ENCODE peak calls at places on chromosomes 11 and 22, in nine cellular contexts. One of them, this sample, is unnamed.

GRCh38 chr11:70270877-70271634 is 566 bp downstream of the PPFIA1 start:
- DNase-seq in transverse colon: peak; percentile 50
- DNase-seq in breast epithelium: no peak
- DNase-seq in stomach: peak; percentile 33
- DNase-seq in HCT116: no peak
- DNase-seq in prostate gland: no peak
- DNase-seq in sigmoid colon: peak; percentile 69
- DNase-seq in upper lobe of left lung: peak; percentile 93
- DNase-seq in H1: no peak
- DNase-seq in this sample: no peak

GRCh38 chr11:67507242-67507890 is 596 bp downstream of the CDK2AP2 start:
- DNase-seq in prostate gland: peak; percentile 63
- DNase-seq in HCT116: peak; percentile 74
- DNase-seq in H1: peak; percentile 54
- DNase-seq in transverse colon: peak; percentile 89
- DNase-seq in breast epithelium: no peak
- DNase-seq in sigmoid colon: peak; percentile 88
- DNase-seq in upper lobe of left lung: peak; percentile 93
- DNase-seq in stomach: peak; percentile 82
- DNase-seq in this sample: no peak

GRCh38 chr11:100687630-100688395 is 725 bp downstream of the ARHGAP42 start:
- DNase-seq in H1: peak; percentile 53
- DNase-seq in HCT116: peak; percentile 75
- DNase-seq in sigmoid colon: peak; percentile 72
- DNase-seq in upper lobe of left lung: no peak
- DNase-seq in stomach: peak; percentile 48
- DNase-seq in breast epithelium: no peak
- DNase-seq in prostate gland: peak; percentile 42
- DNase-seq in transverse colon: peak; percentile 65
- DNase-seq in this sample: no peak

GRCh38 chr11:43574949-43575915 is 105.3 kb upstream of the HSD17B12 start:
- DNase-seq in upper lobe of left lung: peak; percentile 84
- DNase-seq in breast epithelium: no peak
- DNase-seq in HCT116: no peak
- DNase-seq in stomach: no peak
- DNase-seq in transverse colon: no peak
- DNase-seq in sigmoid colon: peak; percentile 68
- DNase-seq in prostate gland: no peak
- DNase-seq in H1: no peak
- DNase-seq in this sample: no peak

GRCh38 chr11:131592152-131592551 is 221.7 kb downstream of the NTM start:
- DNase-seq in breast epithelium: no peak
- DNase-seq in sigmoid colon: no peak
- DNase-seq in H1: no peak
- DNase-seq in transverse colon: no peak
- DNase-seq in stomach: no peak
- DNase-seq in HCT116: no peak
- DNase-seq in upper lobe of left lung: no peak
- DNase-seq in prostate gland: no peak
- DNase-seq in this sample: no peak

GRCh38 chr11:68455485-68455884 is 5.1 kb upstream of the PPP6R3 start:
- DNase-seq in HCT116: no peak
- DNase-seq in sigmoid colon: no peak
- DNase-seq in stomach: no peak
- DNase-seq in H1: no peak
- DNase-seq in upper lobe of left lung: no peak
- DNase-seq in breast epithelium: no peak
- DNase-seq in prostate gland: no peak
- DNase-seq in transverse colon: no peak
- DNase-seq in this sample: no peak

GRCh38 chr11:60777572-60777971 is 7.6 kb upstream of the MS4A10 start:
- DNase-seq in prostate gland: peak; percentile 29
- DNase-seq in stomach: no peak
- DNase-seq in breast epithelium: no peak
- DNase-seq in transverse colon: no peak
- DNase-seq in sigmoid colon: no peak
- DNase-seq in H1: no peak
- DNase-seq in upper lobe of left lung: no peak
- DNase-seq in HCT116: no peak
- DNase-seq in this sample: no peak

GRCh38 chr11:95884364-95884763 is 39.5 kb downstream of the MTMR2 start:
- DNase-seq in upper lobe of left lung: no peak
- DNase-seq in H1: no peak
- DNase-seq in transverse colon: no peak
- DNase-seq in HCT116: no peak
- DNase-seq in stomach: no peak
- DNase-seq in breast epithelium: no peak
- DNase-seq in prostate gland: no peak
- DNase-seq in sigmoid colon: no peak
- DNase-seq in this sample: no peak

GRCh38 chr11:126090452-126090851 is 27.8 kb upstream of the CDON start:
- DNase-seq in H1: no peak
- DNase-seq in prostate gland: no peak
- DNase-seq in stomach: no peak
- DNase-seq in breast epithelium: no peak
- DNase-seq in upper lobe of left lung: no peak
- DNase-seq in sigmoid colon: no peak
- DNase-seq in HCT116: no peak
- DNase-seq in transverse colon: no peak
- DNase-seq in this sample: no peak

GRCh38 chr22:26751217-26751616 is 93.8 kb downstream of the MIAT start:
- DNase-seq in transverse colon: no peak
- DNase-seq in H1: peak; percentile 91
- DNase-seq in prostate gland: no peak
- DNase-seq in HCT116: no peak
- DNase-seq in upper lobe of left lung: no peak
- DNase-seq in breast epithelium: no peak
- DNase-seq in stomach: no peak
- DNase-seq in sigmoid colon: no peak
- DNase-seq in this sample: no peak

GRCh38 chr22:45452565-45453449 is 39.3 kb downstream of the RIBC2 start:
- DNase-seq in H1: no peak
- DNase-seq in prostate gland: no peak
- DNase-seq in stomach: no peak
- DNase-seq in transverse colon: no peak
- DNase-seq in HCT116: no peak
- DNase-seq in breast epithelium: no peak
- DNase-seq in sigmoid colon: no peak
- DNase-seq in upper lobe of left lung: no peak
- DNase-seq in this sample: no peak

GRCh38 chr11:129611661-129612566 is 203.7 kb upstream of the TMEM45B start:
- DNase-seq in transverse colon: no peak
- DNase-seq in breast epithelium: no peak
- DNase-seq in HCT116: no peak
- DNase-seq in sigmoid colon: no peak
- DNase-seq in prostate gland: peak; percentile 33
- DNase-seq in upper lobe of left lung: no peak
- DNase-seq in stomach: no peak
- DNase-seq in H1: no peak
- DNase-seq in this sample: no peak

GRCh38 chr22:30802202-30803166 is 107.8 kb downstream of the OSBP2 start:
- DNase-seq in prostate gland: peak; percentile 77
- DNase-seq in HCT116: peak; percentile 61
- DNase-seq in breast epithelium: peak; percentile 77
- DNase-seq in transverse colon: peak; percentile 86
- DNase-seq in sigmoid colon: peak; percentile 80
- DNase-seq in H1: peak; percentile 80
- DNase-seq in stomach: peak; percentile 90
- DNase-seq in upper lobe of left lung: peak; percentile 97
- DNase-seq in this sample: no peak

GRCh38 chr11:77126861-77127673 is 979 bp upstream of the MYO7A start:
- DNase-seq in upper lobe of left lung: peak; percentile 93
- DNase-seq in sigmoid colon: no peak
- DNase-seq in stomach: peak; percentile 60
- DNase-seq in transverse colon: peak; percentile 68
- DNase-seq in prostate gland: no peak
- DNase-seq in H1: no peak
- DNase-seq in breast epithelium: no peak
- DNase-seq in HCT116: no peak
- DNase-seq in this sample: no peak

GRCh38 chr22:29203456-29203855 is 2.2 kb upstream of the EMID1 start:
- DNase-seq in breast epithelium: no peak
- DNase-seq in prostate gland: no peak
- DNase-seq in transverse colon: no peak
- DNase-seq in stomach: no peak
- DNase-seq in H1: no peak
- DNase-seq in upper lobe of left lung: no peak
- DNase-seq in HCT116: no peak
- DNase-seq in sigmoid colon: no peak
- DNase-seq in this sample: no peak

GRCh38 chr22:17743661-17744411 is 30.4 kb downstream of the BID start:
- DNase-seq in transverse colon: no peak
- DNase-seq in H1: no peak
- DNase-seq in upper lobe of left lung: no peak
- DNase-seq in HCT116: no peak
- DNase-seq in stomach: no peak
- DNase-seq in breast epithelium: no peak
- DNase-seq in prostate gland: no peak
- DNase-seq in sigmoid colon: no peak
- DNase-seq in this sample: no peak

GRCh38 chr22:39087881-39088687 is 9.0 kb upstream of the APOBEC3H start:
- DNase-seq in upper lobe of left lung: no peak
- DNase-seq in stomach: no peak
- DNase-seq in prostate gland: no peak
- DNase-seq in HCT116: no peak
- DNase-seq in H1: no peak
- DNase-seq in transverse colon: no peak
- DNase-seq in breast epithelium: no peak
- DNase-seq in sigmoid colon: peak; percentile 74
- DNase-seq in this sample: no peak

GRCh38 chr11:128523616-128524015 is 63.7 kb downstream of the ETS1 start:
- DNase-seq in breast epithelium: no peak
- DNase-seq in prostate gland: no peak
- DNase-seq in transverse colon: no peak
- DNase-seq in upper lobe of left lung: no peak
- DNase-seq in HCT116: no peak
- DNase-seq in H1: no peak
- DNase-seq in sigmoid colon: no peak
- DNase-seq in stomach: no peak
- DNase-seq in this sample: no peak

GRCh38 chr11:57179701-57180100 is 2.1 kb upstream of the LRRC55 start:
- DNase-seq in breast epithelium: no peak
- DNase-seq in H1: no peak
- DNase-seq in HCT116: no peak
- DNase-seq in prostate gland: no peak
- DNase-seq in transverse colon: no peak
- DNase-seq in sigmoid colon: no peak
- DNase-seq in upper lobe of left lung: no peak
- DNase-seq in stomach: no peak
- DNase-seq in this sample: no peak
- H3K4me3 ChIP-seq in breast epithelium: no peak overlapping the region
- H3K4me3 ChIP-seq in H1: peak overlapping the region; percentile 77
- H3K4me3 ChIP-seq in HCT116: no peak overlapping the region
- H3K4me3 ChIP-seq in prostate gland: no peak overlapping the region
- H3K4me3 ChIP-seq in transverse colon: no peak overlapping the region
- H3K4me3 ChIP-seq in sigmoid colon: no peak overlapping the region
- H3K4me3 ChIP-seq in upper lobe of left lung: no peak overlapping the region
- H3K4me3 ChIP-seq in stomach: no peak overlapping the region
- H3K4me3 ChIP-seq in this sample: no peak overlapping the region

GRCh38 chr22:47407626-47408025 is 645.2 kb downstream of the TBC1D22A start:
- DNase-seq in HCT116: no peak
- DNase-seq in stomach: no peak
- DNase-seq in upper lobe of left lung: no peak
- DNase-seq in prostate gland: no peak
- DNase-seq in sigmoid colon: no peak
- DNase-seq in transverse colon: no peak
- DNase-seq in H1: no peak
- DNase-seq in breast epithelium: no peak
- DNase-seq in this sample: no peak
- H3K9me3 ChIP-seq in HCT116: no peaks in the 10 kb centered on the region
- H3K9me3 ChIP-seq in stomach: no peaks in the 10 kb centered on the region
- H3K9me3 ChIP-seq in upper lobe of left lung: no peaks in the 10 kb centered on the region
- H3K9me3 ChIP-seq in prostate gland: no peaks in the 10 kb centered on the region
- H3K9me3 ChIP-seq in sigmoid colon: no peaks in the 10 kb centered on the region
- H3K9me3 ChIP-seq in transverse colon: no peaks in the 10 kb centered on the region
- H3K9me3 ChIP-seq in H1: peaks cover 84% of the 10 kb centered on the region
- H3K9me3 ChIP-seq in breast epithelium: no peaks in the 10 kb centered on the region
- H3K9me3 ChIP-seq in this sample: no peaks in the 10 kb centered on the region

GRCh38 chr11:1292644-1293618 is 16.5 kb downstream of the TOLLIP start:
- DNase-seq in breast epithelium: peak; percentile 42
- DNase-seq in transverse colon: peak; percentile 5
- DNase-seq in sigmoid colon: peak; percentile 56
- DNase-seq in upper lobe of left lung: peak; percentile 51
- DNase-seq in HCT116: no peak
- DNase-seq in stomach: no peak
- DNase-seq in H1: no peak
- DNase-seq in prostate gland: no peak
- DNase-seq in this sample: no peak
- TF ChIP-seq POLR2AphosphoS5 in breast epithelium: no peak
- TF ChIP-seq POLR2AphosphoS5 in transverse colon: no peak
- TF ChIP-seq POLR2AphosphoS5 in sigmoid colon: no peak
- TF ChIP-seq POLR2AphosphoS5 in upper lobe of left lung: no peak
- TF ChIP-seq POLR2AphosphoS5 in HCT116: no peak
- TF ChIP-seq POLR2AphosphoS5 in stomach: no peak
- TF ChIP-seq POLR2AphosphoS5 in H1: no peak
- TF ChIP-seq POLR2AphosphoS5 in prostate gland: no peak
- TF ChIP-seq POLR2AphosphoS5 in this sample: no peak

GRCh38 chr11:1772270-1773130 is 8.8 kb upstream of the CTSD start:
- DNase-seq in prostate gland: no peak
- DNase-seq in sigmoid colon: peak; percentile 81
- DNase-seq in H1: no peak
- DNase-seq in HCT116: peak; percentile 62
- DNase-seq in stomach: peak; percentile 68
- DNase-seq in upper lobe of left lung: no peak
- DNase-seq in breast epithelium: peak; percentile 49
- DNase-seq in transverse colon: peak; percentile 68
- DNase-seq in this sample: no peak
- H3K4me3 ChIP-seq in prostate gland: no peak overlapping the region
- H3K4me3 ChIP-seq in sigmoid colon: no peak overlapping the region
- H3K4me3 ChIP-seq in H1: no peak overlapping the region
- H3K4me3 ChIP-seq in HCT116: peak overlapping the region; percentile 54
- H3K4me3 ChIP-seq in stomach: no peak overlapping the region
- H3K4me3 ChIP-seq in upper lobe of left lung: no peak overlapping the region
- H3K4me3 ChIP-seq in breast epithelium: peak overlapping the region; percentile 15
- H3K4me3 ChIP-seq in transverse colon: no peak overlapping the region
- H3K4me3 ChIP-seq in this sample: no peak overlapping the region

GRCh38 chr11:99229544-99229943 is 208.8 kb downstream of the CNTN5 start:
- DNase-seq in breast epithelium: no peak
- DNase-seq in H1: no peak
- DNase-seq in stomach: no peak
- DNase-seq in upper lobe of left lung: no peak
- DNase-seq in sigmoid colon: no peak
- DNase-seq in transverse colon: no peak
- DNase-seq in HCT116: no peak
- DNase-seq in prostate gland: no peak
- DNase-seq in this sample: no peak
- H3K9me3 ChIP-seq in breast epithelium: no peaks in the 10 kb centered on the region
- H3K9me3 ChIP-seq in H1: peaks cover 3% of the 10 kb centered on the region
- H3K9me3 ChIP-seq in stomach: no peaks in the 10 kb centered on the region
- H3K9me3 ChIP-seq in upper lobe of left lung: no peaks in the 10 kb centered on the region
- H3K9me3 ChIP-seq in sigmoid colon: peaks cover 4% of the 10 kb centered on the region
- H3K9me3 ChIP-seq in transverse colon: no peaks in the 10 kb centered on the region
- H3K9me3 ChIP-seq in HCT116: peaks cover 2% of the 10 kb centered on the region
- H3K9me3 ChIP-seq in prostate gland: no peaks in the 10 kb centered on the region
- H3K9me3 ChIP-seq in this sample: no peaks in the 10 kb centered on the region